ENCODE peak calls at places on chromosomes 16 and 17, in nine cellular contexts. P, O, N, Z, M, J, B, C and T are unnamed samples.

GRCh38 chr17:1787301-1787902 is 25.5 kb downstream of the SERPINF1 start:
- DNase-seq in P (no peak), O (peak; percentile 70), N (no peak), Z (no peak), M (peak; percentile 66), J (no peak), B (peak; percentile 69), C (no peak), T (no peak)

GRCh38 chr16:54931757-54932660 is 1.3 kb downstream of the IRX5 start:
- DNase-seq in P (no peak), O (peak; percentile 50), N (no peak), Z (no peak), M (no peak), J (no peak), B (no peak), C (no peak), T (peak; percentile 66)

GRCh38 chr16:77290451-77291110 is 91.4 kb downstream of the SYCE1L start:
- DNase-seq in P (no peak), O (no peak), N (no peak), Z (no peak), M (no peak), J (no peak), B (no peak), C (no peak), T (no peak)

GRCh38 chr16:88983157-88983556 is 6.2 kb upstream of the CBFA2T3 start:
- DNase-seq in P (no peak), O (no peak), N (no peak), Z (no peak), M (no peak), J (no peak), B (no peak), C (no peak), T (no peak)

GRCh38 chr16:84970447-84971127 is 40.7 kb downstream of the ZDHHC7 start:
- DNase-seq in P (peak; percentile 58), O (peak; percentile 88), N (peak; percentile 50), Z (peak; percentile 53), M (peak; percentile 16), J (peak; percentile 86), B (peak; percentile 77), C (no peak), T (peak; percentile 87)

GRCh38 chr16:27108051-27108770 is 41.5 kb downstream of the C16orf82 start:
- DNase-seq in P (no peak), O (no peak), N (no peak), Z (no peak), M (no peak), J (no peak), B (no peak), C (no peak), T (no peak)

GRCh38 chr16:53974484-53975115 is 270.6 kb downstream of the FTO start:
- DNase-seq in P (no peak), O (no peak), N (no peak), Z (no peak), M (no peak), J (no peak), B (no peak), C (no peak), T (no peak)

GRCh38 chr17:75096082-75096625 is 8.4 kb downstream of the SLC16A5 start:
- DNase-seq in P (peak; percentile 96), O (peak; percentile 73), N (no peak), Z (no peak), M (no peak), J (no peak), B (peak; percentile 95), C (peak; percentile 83), T (no peak)

GRCh38 chr16:81172769-81173658 is 65.5 kb upstream of the BCO1 start:
- DNase-seq in P (no peak), O (no peak), N (no peak), Z (no peak), M (no peak), J (no peak), B (no peak), C (no peak), T (no peak)

GRCh38 chr16:57600048-57600835 is 28.2 kb upstream of the ADGRG1 start:
- DNase-seq in P (no peak), O (peak; percentile 53), N (no peak), Z (no peak), M (no peak), J (peak; percentile 58), B (peak; percentile 47), C (peak; percentile 10), T (peak; percentile 69)

GRCh38 chr17:82840431-82840831 is 609 bp upstream of the ZNF750 start:
- DNase-seq in P (no peak), O (no peak), N (no peak), Z (no peak), M (no peak), J (no peak), B (no peak), C (no peak), T (no peak)

GRCh38 chr17:28912281-28912937 is 9.5 kb upstream of the DHRS13 start:
- DNase-seq in P (no peak), O (no peak), N (no peak), Z (no peak), M (no peak), J (no peak), B (no peak), C (no peak), T (no peak)

GRCh38 chr16:89583197-89583894 is 7.8 kb downstream of the CPNE7 start:
- DNase-seq in P (no peak), O (no peak), N (no peak), Z (no peak), M (no peak), J (no peak), B (no peak), C (no peak), T (no peak)

GRCh38 chr17:55845385-55845784 is 94.5 kb downstream of the PCTP start:
- DNase-seq in P (no peak), O (peak; percentile 72), N (no peak), Z (no peak), M (no peak), J (peak; percentile 51), B (no peak), C (no peak), T (peak; percentile 79)

GRCh38 chr17:65441053-65441635 is 120.3 kb downstream of the AXIN2 start:
- DNase-seq in P (no peak), O (no peak), N (no peak), Z (no peak), M (no peak), J (no peak), B (no peak), C (no peak), T (no peak)

GRCh38 chr17:19945009-19945650 is 32.5 kb downstream of the AKAP10 start:
- DNase-seq in P (no peak), O (no peak), N (no peak), Z (no peak), M (no peak), J (no peak), B (no peak), C (no peak), T (no peak)

GRCh38 chr17:4631836-4632582 is 9.5 kb downstream of the ALOX15 start:
- DNase-seq in P (no peak), O (no peak), N (no peak), Z (no peak), M (no peak), J (no peak), B (no peak), C (no peak), T (no peak)